ENCODE peak calls at places on chromosomes 2 and 18, in ten cellular contexts. B is mammary epithelial cell; Q is gastrocnemius medialis; L is MM.1S; P is cardiac muscle cell; G is lung; S is CD8-positive, alpha-beta T cell; M is tibial artery; W is mesendoderm; J is IMR-90. T is an unnamed sample.

GRCh38 chr18:55863876-55864275 is 275.9 kb upstream of the TCF4 start:
- DNase-seq in W (no peak), P (no peak), J (peak; percentile 40), L (no peak), G (no peak), Q (no peak), B (no peak), S (no peak), M (no peak), T (no peak)

GRCh38 chr2:232027530-232027929 is 66.0 kb downstream of the DIS3L2 start:
- DNase-seq in W (no peak), P (no peak), Q (no peak), B (no peak), G (no peak), S (no peak), J (no peak), L (no peak), M (no peak), T (no peak)

GRCh38 chr2:197799072-197799471 is 5.3 kb upstream of the PLCL1 start:
- DNase-seq in G (no peak), P (no peak), S (no peak), M (no peak), B (no peak), W (no peak), J (no peak), L (no peak), Q (no peak), T (no peak)

GRCh38 chr2:41129988-41130387 is 678.1 kb upstream of the SLC8A1 start:
- DNase-seq in W (no peak), Q (no peak), L (no peak), P (no peak), G (no peak), B (no peak), M (no peak), J (no peak), S (no peak), T (no peak)

GRCh38 chr2:170816499-170817246 is at the start of gene GAD1:
- DNase-seq in J (peak; percentile 46), Q (peak; percentile 32), S (no peak), L (peak; percentile 75), B (peak; percentile 86), W (peak; percentile 70), G (peak; percentile 80), M (peak; percentile 88), P (peak; percentile 66), T (no peak)

GRCh38 chr2:212330263-212330662 is 208.3 kb downstream of the ERBB4 start:
- DNase-seq in B (no peak), L (no peak), W (no peak), G (no peak), J (no peak), M (no peak), Q (peak; percentile 17), S (no peak), P (no peak), T (peak; percentile 8)

GRCh38 chr2:73451263-73451972 is 65.8 kb downstream of the ALMS1 start:
- DNase-seq in Q (no peak), G (no peak), L (peak; percentile 61), B (no peak), S (no peak), P (no peak), J (no peak), W (no peak), M (no peak), T (no peak)

GRCh38 chr18:68972176-68972575 is 174.3 kb downstream of the CCDC102B start:
- DNase-seq in J (no peak), P (no peak), Q (no peak), G (no peak), M (no peak), B (no peak), S (no peak), L (no peak), W (peak; percentile 23), T (no peak)

GRCh38 chr2:10003206-10004125 is 39.9 kb upstream of the KLF11 start:
- DNase-seq in P (no peak), Q (no peak), W (no peak), J (no peak), L (no peak), S (no peak), G (no peak), B (no peak), M (peak; percentile 72), T (no peak)

GRCh38 chr2:85278361-85278760 is 49.4 kb downstream of the TGOLN2 start:
- DNase-seq in J (peak; percentile 84), Q (no peak), G (no peak), P (no peak), M (no peak), L (no peak), S (no peak), W (no peak), B (peak; percentile 79), T (no peak)

GRCh38 chr2:219253753-219254589 is at the start of gene TUBA4A:
- DNase-seq in Q (peak; percentile 88), P (peak; percentile 63), G (peak; percentile 84), B (peak; percentile 83), W (peak; percentile 81), S (peak; percentile 91), M (peak; percentile 93), J (peak; percentile 37), L (peak; percentile 92), T (peak; percentile 58)

GRCh38 chr2:219252900-219253752 is at the start of gene TUBA4B:
- DNase-seq in P (no peak), L (peak; percentile 53), J (peak; percentile 50), M (peak; percentile 79), W (peak; percentile 73), B (peak; percentile 75), S (peak; percentile 53), Q (peak; percentile 91), G (no peak), T (peak; percentile 78)

GRCh38 chr2:219252084-219252483 is 959 bp upstream of the TUBA4B start:
- DNase-seq in B (peak; percentile 51), L (no peak), Q (peak; percentile 65), P (no peak), J (no peak), S (peak; percentile 52), W (no peak), G (no peak), M (peak; percentile 78), T (no peak)

GRCh38 chr2:219251656-219252055 is 1.4 kb upstream of the TUBA4B start:
- DNase-seq in Q (no peak), W (peak; percentile 34), S (no peak), M (no peak), G (no peak), B (no peak), L (no peak), P (no peak), J (no peak), T (no peak)

GRCh38 chr2:219252570-219252899 is 508 bp upstream of the TUBA4B start:
- DNase-seq in B (no peak), P (no peak), G (no peak), J (no peak), W (no peak), Q (no peak), M (no peak), L (no peak), S (peak; percentile 43), T (no peak)
- H3K4me3 ChIP-seq in B (peak overlapping the region; percentile 82), P (no peak overlapping the region), G (peak overlapping the region; percentile 48), J (peak overlapping the region; percentile 57), W (peak overlapping the region; percentile 1), Q (peak overlapping the region; percentile 68), M (peak overlapping the region; percentile 86), L (peak overlapping the region; percentile 78), S (peak overlapping the region; percentile 98), T (peak overlapping the region; percentile 73)

GRCh38 chr2:11377915-11378649 is 33.6 kb upstream of the ROCK2 start:
- DNase-seq in G (no peak), L (peak; percentile 53), Q (no peak), M (peak; percentile 89), S (no peak), W (no peak), B (no peak), J (peak; percentile 79), P (no peak), T (no peak)
- H3K27ac ChIP-seq in G (no peak overlapping the region), L (peak overlapping the region; percentile 87), Q (peak overlapping the region; percentile 42), M (peak overlapping the region; percentile 93), S (no peak overlapping the region), W (no peak overlapping the region), B (no peak overlapping the region), J (peak overlapping the region; percentile 68), P (peak overlapping the region; percentile 35), T (peak overlapping the region; percentile 91)

DNA sequence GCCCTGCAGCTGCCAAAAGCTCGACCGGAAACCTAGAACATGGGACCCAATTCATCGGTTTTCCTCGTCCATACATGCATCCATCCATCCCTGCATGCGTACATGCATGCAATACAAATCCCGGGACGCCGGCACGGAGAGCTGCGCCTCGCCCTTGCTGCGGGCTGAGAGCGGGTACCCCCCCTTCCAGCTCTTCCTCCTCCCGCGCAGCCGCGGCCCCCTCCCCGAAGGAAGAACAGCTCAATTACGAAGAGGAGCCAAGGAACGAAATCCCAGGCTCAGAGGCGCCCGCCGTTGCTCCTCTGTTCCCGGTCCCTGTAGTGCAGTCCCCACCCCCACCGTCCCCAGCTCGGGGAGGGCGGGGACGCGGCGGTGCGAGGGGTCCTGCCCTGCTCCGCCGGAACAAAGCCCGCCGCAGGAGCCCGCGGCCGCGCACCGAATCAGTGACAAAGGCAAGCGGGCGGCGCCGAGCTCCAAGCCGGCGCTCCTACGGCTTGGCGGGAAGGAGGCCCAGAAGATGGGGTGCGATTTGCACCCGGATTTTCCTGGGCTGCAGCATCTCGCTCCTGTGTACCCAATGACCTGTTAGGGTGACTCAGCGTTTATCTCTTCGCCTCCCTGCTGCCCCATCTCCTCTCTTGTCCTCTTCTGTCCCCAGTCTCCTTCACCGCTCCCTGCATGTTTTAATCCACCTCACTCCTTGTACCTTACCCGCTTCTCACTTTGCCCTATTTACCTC is 8.9 kb upstream of the POU3F3 start:
- DNase-seq in Q (no peak), B (no peak), J (no peak), P (peak; percentile 57), S (no peak), L (no peak), W (peak; percentile 69), M (no peak), G (no peak), T (no peak)
- H3K4me3 ChIP-seq in Q (peak overlapping the region; percentile 8), B (no peak overlapping the region), J (no peak overlapping the region), P (peak overlapping the region; percentile 14), S (no peak overlapping the region), L (no peak overlapping the region), W (peak overlapping the region; percentile 28), M (no peak overlapping the region), G (no peak overlapping the region), T (peak overlapping the region; percentile 48)

GRCh38 chr2:44580875-44581515 is 219.2 kb downstream of the CAMKMT start:
- DNase-seq in W (no peak), Q (no peak), B (no peak), S (no peak), P (no peak), J (no peak), G (no peak), L (no peak), M (no peak), T (no peak)

GRCh38 chr2:44582363-44583008 is 220.7 kb downstream of the CAMKMT start:
- DNase-seq in J (peak; percentile 25), S (no peak), M (no peak), W (no peak), G (no peak), P (no peak), Q (no peak), L (peak; percentile 63), B (peak; percentile 75), T (no peak)

GRCh38 chr2:44579837-44580230 is 218.1 kb downstream of the CAMKMT start:
- DNase-seq in S (no peak), G (no peak), P (no peak), B (no peak), L (no peak), J (no peak), M (no peak), Q (no peak), W (no peak), T (no peak)

GRCh38 chr2:44579136-44579836 is 217.5 kb downstream of the CAMKMT start:
- DNase-seq in Q (no peak), J (no peak), M (no peak), S (no peak), P (peak; percentile 36), W (no peak), B (peak; percentile 26), G (no peak), L (no peak), T (no peak)

GRCh38 chr2:44578401-44579135 is 216.8 kb downstream of the CAMKMT start:
- DNase-seq in L (peak; percentile 11), G (no peak), J (peak; percentile 56), Q (no peak), P (no peak), S (no peak), M (no peak), B (peak; percentile 87), W (no peak), T (no peak)
- H3K27ac ChIP-seq in L (no peak overlapping the region), G (no peak overlapping the region), J (no peak overlapping the region), Q (peak overlapping the region; percentile 76), P (no peak overlapping the region), S (no peak overlapping the region), M (no peak overlapping the region), B (peak overlapping the region; percentile 52), W (no peak overlapping the region), T (no peak overlapping the region)

T was measured in ascending aorta.